ENCODE peak calls at places on chromosomes 12 and 14, in seven cellular contexts. U is stimulated activated CD8-positive, alpha-beta memory T cell treated with anti-CD3 and anti-CD28 coated beads, Interleukin-2, amount 100 ng/mL, for 48 hours; D is left cardiac atrium; B is AG09319; Y is HT-29; K is substantia nigra; X is CD8-positive, alpha-beta memory T cell. E is an unnamed sample.

GRCh38 chr12:101117842-101118241 is 92.2 kb downstream of the SLC5A8 start:
- DNase-seq in U (no peak), D (no peak), B (no peak), Y (no peak), K (no peak), X (no peak), E (no peak)

GRCh38 chr14:104109121-104109541 is 23.6 kb downstream of the ASPG start:
- DNase-seq in U (no peak), D (peak), B (no peak), Y (no peak), K (no peak), X (no peak), E (no peak)

GRCh38 chr14:38197001-38197760 is 10.5 kb upstream of the SSTR1 start:
- DNase-seq in U (no peak), D (no peak), B (peak), Y (no peak), K (no peak), X (no peak), E (no peak)

GRCh38 chr14:67166450-67166853 is 22.8 kb upstream of the GARIN2 start:
- DNase-seq in U (no peak), D (no peak), B (peak), Y (peak), K (peak), X (no peak), E (no peak)

GRCh38 chr14:30874120-30874998 is at the start of gene COCH:
- DNase-seq in U (peak), D (peak), B (no peak), Y (no peak), K (no peak), X (peak), E (peak)

GRCh38 chr12:107760207-107760816 is 625 bp downstream of the PRDM4 start:
- DNase-seq in U (no peak), D (peak), B (no peak), Y (peak), K (no peak), X (peak), E (no peak)

GRCh38 chr12:58943079-58943478 is 22.8 kb upstream of the LRIG3 start:
- DNase-seq in U (no peak), D (no peak), B (no peak), Y (no peak), K (no peak), X (no peak), E (no peak)

GRCh38 chr12:66467932-66468331 is 165.6 kb downstream of the HELB start:
- DNase-seq in U (no peak), D (no peak), B (no peak), Y (peak), K (no peak), X (no peak), E (no peak)

GRCh38 chr14:99650189-99650588 is 5.3 kb downstream of the HHIPL1 start:
- DNase-seq in U (no peak), D (no peak), B (no peak), Y (no peak), K (no peak), X (no peak), E (no peak)

GRCh38 chr12:51866762-51867161 is 18.2 kb upstream of the FIGNL2 start:
- DNase-seq in U (no peak), D (no peak), B (no peak), Y (no peak), K (no peak), X (no peak), E (no peak)

GRCh38 chr14:103540816-103541493 is 12.0 kb downstream of the TRMT61A start:
- DNase-seq in U (no peak), D (no peak), B (no peak), Y (no peak), K (no peak), X (no peak), E (no peak)

GRCh38 chr14:21066882-21067502 is 3.1 kb upstream of the ARHGEF40 start:
- DNase-seq in U (no peak), D (no peak), B (no peak), Y (no peak), K (no peak), X (no peak), E (no peak)

GRCh38 chr14:77133718-77134338 is 7.8 kb downstream of the ZDHHC22 start:
- DNase-seq in U (peak), D (peak), B (no peak), Y (no peak), K (no peak), X (peak), E (no peak)

GRCh38 chr14:101556131-101556530 is 5.2 kb upstream of the DIO3 start:
- DNase-seq in U (no peak), D (no peak), B (no peak), Y (no peak), K (no peak), X (no peak), E (no peak)

GRCh38 chr14:85333313-85333712 is 196.6 kb upstream of the FLRT2 start:
- DNase-seq in U (no peak), D (no peak), B (no peak), Y (no peak), K (no peak), X (no peak), E (no peak)

GRCh38 chr12:14278294-14278953 is 87.1 kb upstream of the ATF7IP start:
- DNase-seq in U (no peak), D (no peak), B (no peak), Y (no peak), K (no peak), X (no peak), E (no peak)

GRCh38 chr12:41190360-41190759 is 2.2 kb downstream of the PDZRN4 start:
- DNase-seq in U (no peak), D (no peak), B (no peak), Y (no peak), K (no peak), X (no peak), E (no peak)

GRCh38 chr12:24212496-24212895 is 263.0 kb upstream of the SOX5 start:
- DNase-seq in U (no peak), D (no peak), B (no peak), Y (no peak), K (no peak), X (no peak), E (no peak)

GRCh38 chr12:95204141-95204866 is 13.0 kb downstream of the FGD6 start:
- DNase-seq in U (no peak), D (peak), B (no peak), Y (peak), K (no peak), X (no peak), E (no peak)

GRCh38 chr12:77013091-77013490 is 52.3 kb downstream of the E2F7 start:
- DNase-seq in U (no peak), D (no peak), B (peak), Y (no peak), K (no peak), X (no peak), E (no peak)

GRCh38 chr14:95071649-95072256 is 85.6 kb downstream of the DICER1 start:
- DNase-seq in U (no peak), D (no peak), B (no peak), Y (no peak), K (no peak), X (no peak), E (no peak)

GRCh38 chr12:99984271-99985128 is at the start of gene ANKS1B:
- DNase-seq in U (no peak), D (peak), B (no peak), Y (no peak), K (no peak), X (no peak), E (no peak)

GRCh38 chr12:70831538-70831937 is 89.0 kb downstream of the PTPRR start:
- DNase-seq in U (no peak), D (no peak), B (no peak), Y (peak), K (no peak), X (no peak), E (no peak)

GRCh38 chr12:30764251-30764650 is 9.5 kb upstream of the CAPRIN2 start:
- DNase-seq in U (no peak), D (no peak), B (no peak), Y (no peak), K (no peak), X (no peak), E (no peak)

GRCh38 chr14:102821252-102821651 is 44.0 kb downstream of the TRAF3 start:
- DNase-seq in U (no peak), D (no peak), B (no peak), Y (no peak), K (no peak), X (no peak), E (no peak)

GRCh38 chr12:115322275-115322674 is 638.3 kb upstream of the TBX3 start:
- DNase-seq in U (no peak), D (no peak), B (no peak), Y (no peak), K (no peak), X (no peak), E (no peak)

GRCh38 chr12:79555006-79555925 is 135.5 kb downstream of the PAWR start:
- DNase-seq in U (no peak), D (no peak), B (no peak), Y (peak), K (no peak), X (no peak), E (no peak)

GRCh38 chr14:89767861-89768268 is 186.7 kb downstream of the EFCAB11 start:
- DNase-seq in U (peak), D (no peak), B (no peak), Y (peak), K (no peak), X (peak), E (no peak)

E was measured in GM18507.